ENCODE peak calls at places on chromosome 3, in seven cellular contexts. G is gastrocnemius medialis; T is esophagus squamous epithelium; Z is colonic mucosa; R is fibroblast of lung; U is mammary epithelial cell; B is CD4-positive, CD25-positive, alpha-beta regulatory T cell. C is an unnamed sample.

GRCh38 chr3:177317247-177317646 is 120.0 kb upstream of the TBL1XR1 start:
- DNase-seq in B (no peak), U (no peak), T (no peak), G (no peak), R (no peak), Z (no peak), C (no peak)

GRCh38 chr3:138781012-138781470 is 53.7 kb downstream of the PIK3CB start:
- DNase-seq in Z (no peak), B (peak; percentile 90), G (no peak), U (no peak), R (no peak), T (no peak), C (no peak)

GRCh38 chr3:141738636-141739363 is 702 bp downstream of the RNF7 start:
- DNase-seq in U (peak; percentile 45), G (no peak), B (peak; percentile 69), Z (peak; percentile 81), R (peak; percentile 60), T (no peak), C (no peak)

GRCh38 chr3:31550452-31551251 is 17.9 kb downstream of the STT3B start:
- DNase-seq in U (peak; percentile 23), T (no peak), R (peak; percentile 20), Z (no peak), G (no peak), B (peak; percentile 46), C (no peak)

GRCh38 chr3:112327371-112327951 is 5.5 kb upstream of the CD200 start:
- DNase-seq in B (peak; percentile 74), R (peak; percentile 53), Z (peak; percentile 59), G (no peak), T (no peak), U (peak; percentile 61), C (no peak)

GRCh38 chr3:100082724-100083123 is 31.6 kb downstream of the FILIP1L start:
- DNase-seq in U (no peak), T (no peak), Z (no peak), R (peak; percentile 62), B (no peak), G (no peak), C (no peak)

GRCh38 chr3:108589081-108589997 is at the start of the genes CIP2A and DZIP3:
- DNase-seq in Z (peak; percentile 87), T (peak; percentile 31), G (peak; percentile 76), R (peak; percentile 91), B (peak; percentile 91), U (peak; percentile 94), C (peak; percentile 95)

GRCh38 chr3:8052599-8053185 is 448.9 kb upstream of the LMCD1 start:
- DNase-seq in U (no peak), R (peak; percentile 84), B (no peak), T (no peak), G (no peak), Z (peak; percentile 22), C (no peak)

GRCh38 chr3:184575701-184576100 is 14.1 kb downstream of the EPHB3 start:
- DNase-seq in T (no peak), R (no peak), Z (no peak), G (no peak), B (no peak), U (no peak), C (no peak)

GRCh38 chr3:42654331-42655201 is 1.1 kb downstream of the ZBTB47 start:
- DNase-seq in R (peak; percentile 62), T (no peak), G (peak; percentile 81), Z (peak; percentile 53), U (no peak), B (no peak), C (peak; percentile 89)

GRCh38 chr3:174439621-174440349 is 419.3 kb upstream of the NAALADL2 start:
- DNase-seq in T (no peak), G (peak; percentile 19), U (peak; percentile 84), Z (peak; percentile 32), R (peak; percentile 99), B (no peak), C (peak; percentile 91)

GRCh38 chr3:128348075-128348474 is 118.6 kb downstream of the DNAJB8 start:
- DNase-seq in T (no peak), Z (no peak), R (no peak), G (no peak), B (no peak), U (no peak), C (no peak)

GRCh38 chr3:8560608-8561007 is 59.0 kb downstream of the LMCD1 start:
- DNase-seq in Z (no peak), R (peak; percentile 99), T (no peak), B (no peak), U (peak; percentile 62), G (no peak), C (no peak)

GRCh38 chr3:48014358-48014757 is 1.9 kb downstream of the MAP4 start:
- DNase-seq in B (no peak), U (no peak), R (no peak), T (no peak), Z (no peak), G (peak; percentile 40), C (no peak)

GRCh38 chr3:48013288-48013980 is 2.8 kb downstream of the MAP4 start:
- DNase-seq in R (peak; percentile 89), B (peak; percentile 60), U (peak; percentile 62), T (no peak), Z (no peak), G (peak; percentile 81), C (peak; percentile 44)

GRCh38 chr3:48015451-48016182 is 599 bp downstream of the MAP4 start:
- DNase-seq in R (peak; percentile 39), G (no peak), T (no peak), Z (no peak), B (no peak), U (peak; percentile 23), C (no peak)

GRCh38 chr3:48012659-48013058 is 3.6 kb downstream of the MAP4 start:
- DNase-seq in Z (no peak), B (no peak), G (no peak), U (no peak), T (no peak), R (no peak), C (no peak)

DNA sequence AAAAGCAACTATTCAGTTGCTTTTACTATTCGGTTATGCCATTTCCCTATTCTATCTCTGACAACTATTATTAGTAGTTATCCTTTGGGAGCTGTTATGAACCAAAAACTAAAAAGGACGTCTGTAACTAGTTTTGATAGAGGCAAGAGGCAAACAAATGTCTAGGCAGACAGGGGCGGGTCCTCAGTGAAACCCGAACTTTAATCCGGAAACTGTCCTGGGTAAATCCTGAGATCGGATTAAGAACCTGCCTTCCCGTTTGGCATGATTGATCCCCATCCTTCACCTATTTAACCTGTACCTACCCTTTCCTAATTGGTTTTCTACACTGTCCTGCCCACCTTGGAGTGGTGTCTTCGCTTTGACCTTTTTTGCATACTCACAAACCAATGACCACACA is 4.4 kb downstream of the MAP4 start:
- DNase-seq in U (no peak), R (no peak), T (no peak), G (no peak), Z (no peak), B (no peak), C (no peak)
- H3K4me3 ChIP-seq in U (no peak overlapping the region), R (no peak overlapping the region), T (no peak overlapping the region), G (peak overlapping the region; percentile 66), Z (no peak overlapping the region), B (no peak overlapping the region), C (no peak overlapping the region)

GRCh38 chr3:160427832-160428424 is 21.7 kb downstream of the TRIM59 start:
- DNase-seq in U (no peak), Z (no peak), R (no peak), G (no peak), B (no peak), T (no peak), C (no peak)
- H3K36me3 ChIP-seq in U (peaks cover 70% of the 10 kb centered on the region), Z (no peaks in the 10 kb centered on the region), R (peaks cover 9% of the 10 kb centered on the region), G (peaks cover 3% of the 10 kb centered on the region), B (peaks cover 78% of the 10 kb centered on the region), T (peaks cover 100% of the 10 kb centered on the region), C (peaks cover 96% of the 10 kb centered on the region)

GRCh38 chr3:143961351-143961750 is 10.3 kb upstream of the DIPK2A start:
- DNase-seq in R (no peak), Z (no peak), U (no peak), T (no peak), G (no peak), B (no peak), C (no peak)

GRCh38 chr3:143955113-143955512 is 16.5 kb upstream of the DIPK2A start:
- DNase-seq in B (no peak), Z (no peak), U (no peak), R (no peak), T (no peak), G (no peak), C (no peak)

GRCh38 chr3:143956858-143957257 is 14.8 kb upstream of the DIPK2A start:
- DNase-seq in B (no peak), R (peak; percentile 31), G (no peak), Z (no peak), U (no peak), T (no peak), C (no peak)

GRCh38 chr3:143958966-143959365 is 12.7 kb upstream of the DIPK2A start:
- DNase-seq in G (no peak), U (no peak), R (no peak), Z (no peak), B (no peak), T (no peak), C (no peak)

DNA sequence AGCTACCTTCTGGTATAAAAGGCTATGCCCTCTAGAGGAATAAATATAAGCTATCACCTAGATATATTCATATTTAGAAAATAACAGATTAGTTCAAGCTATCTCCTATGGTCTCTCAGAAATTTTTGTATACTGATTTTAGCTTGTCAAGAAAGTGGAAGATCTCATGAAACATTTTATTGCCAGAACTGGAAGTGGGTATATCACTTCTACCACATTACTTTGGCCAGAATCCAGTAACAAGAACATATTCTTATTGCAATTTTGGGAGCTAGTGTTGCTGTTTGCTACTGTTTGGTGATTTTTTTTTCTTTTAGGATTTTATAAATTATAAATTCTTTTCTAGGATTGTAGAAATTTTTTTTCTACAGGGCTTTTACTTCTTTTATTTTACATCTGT is 14.2 kb upstream of the DIPK2A start:
- DNase-seq in U (no peak), R (no peak), G (no peak), Z (no peak), T (no peak), B (no peak), C (no peak)
- H3K4me3 ChIP-seq in U (no peak overlapping the region), R (no peak overlapping the region), G (no peak overlapping the region), Z (no peak overlapping the region), T (no peak overlapping the region), B (no peak overlapping the region), C (no peak overlapping the region)

DNA sequence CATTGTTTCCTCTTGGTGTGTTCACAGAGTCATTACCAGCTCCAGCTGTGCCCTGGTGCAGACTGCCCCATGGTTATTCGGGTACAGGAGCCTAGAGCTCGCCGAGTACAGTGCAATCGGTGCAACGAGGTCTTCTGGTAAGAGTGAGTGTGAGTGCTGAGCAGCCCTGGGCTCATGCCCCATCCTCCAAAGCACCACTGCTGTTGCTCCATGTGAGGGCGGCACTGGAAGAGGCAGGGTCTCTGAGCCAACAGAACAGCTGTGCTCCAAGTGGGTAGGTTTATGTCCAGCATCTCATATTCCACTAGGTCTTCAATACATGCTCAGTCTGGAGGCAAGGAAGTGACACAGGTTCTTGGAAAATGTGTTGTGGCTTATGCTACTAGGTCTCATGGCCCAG is 19.5 kb upstream of the P4HTM start:
- DNase-seq in Z (no peak), T (no peak), B (no peak), U (no peak), R (no peak), G (peak; percentile 22), C (no peak)
- H3K36me3 ChIP-seq in Z (peaks cover 19% of the 10 kb centered on the region), T (peaks cover 100% of the 10 kb centered on the region), B (peaks cover 79% of the 10 kb centered on the region), U (peaks cover 42% of the 10 kb centered on the region), R (peaks cover 22% of the 10 kb centered on the region), G (no peaks in the 10 kb centered on the region), C (peaks cover 34% of the 10 kb centered on the region)

GRCh38 chr3:171323934-171324535 is 136.2 kb downstream of the TNIK start:
- DNase-seq in T (no peak), G (peak; percentile 57), U (no peak), R (no peak), Z (no peak), B (no peak), C (no peak)
- H3K4me3 ChIP-seq in T (no peak overlapping the region), G (peak overlapping the region; percentile 34), U (no peak overlapping the region), R (no peak overlapping the region), Z (no peak overlapping the region), B (no peak overlapping the region), C (no peak overlapping the region)